ENCODE peak calls at places on chromosomes 5 and 9, in five cellular contexts. One of them, this sample, is unnamed.

GRCh38 chr5:9559965-9560364 is 14.1 kb upstream of the SEMA5A start:
- DNase-seq in right lobe of liver: no peak
- DNase-seq in fibroblast of lung: no peak
- DNase-seq in fibroblast of mammary gland: no peak
- DNase-seq in CD4-positive, alpha-beta T cell: no peak
- DNase-seq in this sample: no peak

GRCh38 chr9:87662808-87663528 is 63.0 kb upstream of the CTSL start:
- DNase-seq in fibroblast of lung: peak
- DNase-seq in right lobe of liver: peak
- DNase-seq in fibroblast of mammary gland: peak
- DNase-seq in CD4-positive, alpha-beta T cell: no peak
- DNase-seq in this sample: peak

GRCh38 chr9:131432597-131433301 is 38.9 kb downstream of the PRRC2B start:
- DNase-seq in fibroblast of mammary gland: peak
- DNase-seq in right lobe of liver: no peak
- DNase-seq in CD4-positive, alpha-beta T cell: no peak
- DNase-seq in fibroblast of lung: peak
- DNase-seq in this sample: peak

GRCh38 chr5:13976867-13977479 is 32.5 kb upstream of the DNAH5 start:
- DNase-seq in CD4-positive, alpha-beta T cell: no peak
- DNase-seq in fibroblast of mammary gland: peak
- DNase-seq in fibroblast of lung: peak
- DNase-seq in right lobe of liver: no peak
- DNase-seq in this sample: peak

GRCh38 chr5:96788112-96788749 is 19.5 kb downstream of the ERAP1 start:
- DNase-seq in right lobe of liver: no peak
- DNase-seq in fibroblast of lung: no peak
- DNase-seq in fibroblast of mammary gland: peak
- DNase-seq in CD4-positive, alpha-beta T cell: no peak
- DNase-seq in this sample: no peak

GRCh38 chr9:20592673-20593072 is 29.6 kb downstream of the MLLT3 start:
- DNase-seq in fibroblast of lung: no peak
- DNase-seq in CD4-positive, alpha-beta T cell: no peak
- DNase-seq in right lobe of liver: no peak
- DNase-seq in fibroblast of mammary gland: no peak
- DNase-seq in this sample: no peak

GRCh38 chr9:33125871-33126822 is 41.0 kb downstream of the B4GALT1 start:
- DNase-seq in CD4-positive, alpha-beta T cell: no peak
- DNase-seq in fibroblast of lung: peak
- DNase-seq in fibroblast of mammary gland: peak
- DNase-seq in right lobe of liver: no peak
- DNase-seq in this sample: no peak

GRCh38 chr5:36836831-36837230 is 39.7 kb upstream of the NIPBL start:
- DNase-seq in right lobe of liver: no peak
- DNase-seq in CD4-positive, alpha-beta T cell: no peak
- DNase-seq in fibroblast of lung: no peak
- DNase-seq in fibroblast of mammary gland: no peak
- DNase-seq in this sample: no peak

GRCh38 chr5:172777381-172778222 is 6.6 kb upstream of the DUSP1 start:
- DNase-seq in fibroblast of lung: peak
- DNase-seq in CD4-positive, alpha-beta T cell: peak
- DNase-seq in fibroblast of mammary gland: peak
- DNase-seq in right lobe of liver: peak
- DNase-seq in this sample: peak

GRCh38 chr9:133269537-133270357 is 5.3 kb downstream of the ABO start:
- DNase-seq in CD4-positive, alpha-beta T cell: no peak
- DNase-seq in right lobe of liver: no peak
- DNase-seq in fibroblast of mammary gland: no peak
- DNase-seq in fibroblast of lung: no peak
- DNase-seq in this sample: peak

GRCh38 chr9:76773051-76773450 is 8.8 kb downstream of the PCA3 start:
- DNase-seq in fibroblast of mammary gland: peak
- DNase-seq in right lobe of liver: no peak
- DNase-seq in fibroblast of lung: peak
- DNase-seq in CD4-positive, alpha-beta T cell: no peak
- DNase-seq in this sample: no peak

GRCh38 chr5:63439537-63439936 is 522.7 kb downstream of the HTR1A start:
- DNase-seq in fibroblast of mammary gland: no peak
- DNase-seq in fibroblast of lung: no peak
- DNase-seq in CD4-positive, alpha-beta T cell: no peak
- DNase-seq in right lobe of liver: no peak
- DNase-seq in this sample: no peak

GRCh38 chr5:96189028-96189826 is 227.6 kb upstream of the ELL2 start:
- DNase-seq in fibroblast of mammary gland: no peak
- DNase-seq in CD4-positive, alpha-beta T cell: no peak
- DNase-seq in right lobe of liver: no peak
- DNase-seq in fibroblast of lung: no peak
- DNase-seq in this sample: no peak

GRCh38 chr9:130766031-130766903 is 68.8 kb upstream of the ABL1 start:
- DNase-seq in CD4-positive, alpha-beta T cell: no peak
- DNase-seq in fibroblast of lung: no peak
- DNase-seq in right lobe of liver: no peak
- DNase-seq in fibroblast of mammary gland: no peak
- DNase-seq in this sample: no peak

GRCh38 chr9:37215456-37216229 is 95.3 kb downstream of the ZCCHC7 start:
- DNase-seq in fibroblast of lung: peak
- DNase-seq in fibroblast of mammary gland: peak
- DNase-seq in CD4-positive, alpha-beta T cell: no peak
- DNase-seq in right lobe of liver: no peak
- DNase-seq in this sample: peak

GRCh38 chr9:127005770-127006314 is 91.3 kb downstream of the RALGPS1 start:
- DNase-seq in CD4-positive, alpha-beta T cell: no peak
- DNase-seq in fibroblast of lung: no peak
- DNase-seq in fibroblast of mammary gland: no peak
- DNase-seq in right lobe of liver: no peak
- DNase-seq in this sample: no peak

GRCh38 chr5:54993318-54993717 is 7.9 kb upstream of the ESM1 start:
- DNase-seq in CD4-positive, alpha-beta T cell: no peak
- DNase-seq in fibroblast of lung: no peak
- DNase-seq in right lobe of liver: no peak
- DNase-seq in fibroblast of mammary gland: no peak
- DNase-seq in this sample: no peak

GRCh38 chr9:133448487-133448972 is 11.2 kb upstream of the CACFD1 start:
- DNase-seq in fibroblast of lung: no peak
- DNase-seq in right lobe of liver: peak
- DNase-seq in fibroblast of mammary gland: no peak
- DNase-seq in CD4-positive, alpha-beta T cell: no peak
- DNase-seq in this sample: no peak

GRCh38 chr9:34318163-34318790 is 10.8 kb downstream of the KIF24 start:
- DNase-seq in right lobe of liver: no peak
- DNase-seq in fibroblast of mammary gland: no peak
- DNase-seq in fibroblast of lung: no peak
- DNase-seq in CD4-positive, alpha-beta T cell: no peak
- DNase-seq in this sample: no peak

GRCh38 chr9:135230386-135230765 is 142.9 kb downstream of the OLFM1 start:
- DNase-seq in CD4-positive, alpha-beta T cell: no peak
- DNase-seq in fibroblast of mammary gland: no peak
- DNase-seq in fibroblast of lung: no peak
- DNase-seq in right lobe of liver: peak
- DNase-seq in this sample: no peak

GRCh38 chr9:135227641-135228251 is 140.3 kb downstream of the OLFM1 start:
- DNase-seq in fibroblast of mammary gland: no peak
- DNase-seq in CD4-positive, alpha-beta T cell: no peak
- DNase-seq in right lobe of liver: peak
- DNase-seq in fibroblast of lung: no peak
- DNase-seq in this sample: no peak

GRCh38 chr9:135229701-135230385 is 142.4 kb downstream of the OLFM1 start:
- DNase-seq in fibroblast of lung: no peak
- DNase-seq in right lobe of liver: peak
- DNase-seq in fibroblast of mammary gland: no peak
- DNase-seq in CD4-positive, alpha-beta T cell: no peak
- DNase-seq in this sample: no peak

GRCh38 chr9:135228345-135228982 is 141.0 kb downstream of the OLFM1 start:
- DNase-seq in CD4-positive, alpha-beta T cell: no peak
- DNase-seq in fibroblast of lung: no peak
- DNase-seq in fibroblast of mammary gland: no peak
- DNase-seq in right lobe of liver: peak
- DNase-seq in this sample: no peak

DNA sequence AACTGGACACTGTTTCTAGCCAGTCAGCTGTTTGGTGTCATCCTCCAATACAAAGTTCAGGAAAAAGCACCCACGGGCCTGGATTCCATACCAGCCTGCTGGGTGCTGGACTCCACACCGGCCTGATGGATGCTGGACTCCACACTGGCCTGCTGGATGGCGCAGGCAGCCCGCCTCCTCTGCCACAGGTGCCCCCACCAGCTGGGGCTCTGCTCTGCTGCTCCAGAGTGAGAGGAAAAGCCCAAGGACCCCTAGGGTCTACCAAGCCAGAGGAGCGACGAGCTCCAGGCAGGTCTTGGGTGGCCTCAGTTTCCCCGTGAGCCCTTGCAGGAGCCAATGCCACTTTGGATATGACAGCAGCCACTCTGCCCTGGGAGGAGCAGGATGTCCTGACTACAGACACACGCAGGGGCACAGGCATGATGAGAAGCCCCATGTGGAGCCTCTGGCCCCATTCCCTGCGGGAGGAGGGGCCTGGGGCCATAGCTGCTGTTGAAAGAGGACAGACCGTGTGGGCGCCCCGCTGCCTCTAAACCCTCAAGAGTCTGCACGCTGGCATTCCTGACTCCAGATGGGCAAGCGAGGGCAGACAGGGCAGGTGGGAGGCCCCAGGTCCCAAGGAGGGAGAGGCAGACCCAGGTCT is 141.6 kb downstream of the OLFM1 start:
- DNase-seq in fibroblast of mammary gland: no peak
- DNase-seq in fibroblast of lung: no peak
- DNase-seq in right lobe of liver: peak
- DNase-seq in CD4-positive, alpha-beta T cell: no peak
- DNase-seq in this sample: no peak
- TF ChIP-seq CTCF in fibroblast of mammary gland: no peak
- TF ChIP-seq CTCF in fibroblast of lung: no peak
- TF ChIP-seq CTCF in right lobe of liver: no peak
- TF ChIP-seq CTCF in CD4-positive, alpha-beta T cell: no peak
- TF ChIP-seq CTCF in this sample: no peak

GRCh38 chr9:116284518-116284917 is 130.9 kb downstream of the PAPPA start:
- DNase-seq in CD4-positive, alpha-beta T cell: no peak
- DNase-seq in fibroblast of lung: no peak
- DNase-seq in fibroblast of mammary gland: no peak
- DNase-seq in right lobe of liver: no peak
- DNase-seq in this sample: no peak

GRCh38 chr9:116287721-116288120 is 134.1 kb downstream of the PAPPA start:
- DNase-seq in CD4-positive, alpha-beta T cell: no peak
- DNase-seq in right lobe of liver: no peak
- DNase-seq in fibroblast of mammary gland: peak
- DNase-seq in fibroblast of lung: peak
- DNase-seq in this sample: peak

GRCh38 chr9:116282598-116282997 is 129.0 kb downstream of the PAPPA start:
- DNase-seq in CD4-positive, alpha-beta T cell: no peak
- DNase-seq in right lobe of liver: no peak
- DNase-seq in fibroblast of mammary gland: no peak
- DNase-seq in fibroblast of lung: no peak
- DNase-seq in this sample: no peak

GRCh38 chr9:116286287-116286686 is 132.7 kb downstream of the PAPPA start:
- DNase-seq in right lobe of liver: no peak
- DNase-seq in fibroblast of mammary gland: no peak
- DNase-seq in fibroblast of lung: peak
- DNase-seq in CD4-positive, alpha-beta T cell: no peak
- DNase-seq in this sample: no peak

GRCh38 chr9:116285320-116285719 is 131.7 kb downstream of the PAPPA start:
- DNase-seq in fibroblast of lung: no peak
- DNase-seq in fibroblast of mammary gland: no peak
- DNase-seq in right lobe of liver: no peak
- DNase-seq in CD4-positive, alpha-beta T cell: no peak
- DNase-seq in this sample: no peak
- TF ChIP-seq CTCF in fibroblast of lung: no peak
- TF ChIP-seq CTCF in fibroblast of mammary gland: peak
- TF ChIP-seq CTCF in right lobe of liver: no peak
- TF ChIP-seq CTCF in CD4-positive, alpha-beta T cell: no peak
- TF ChIP-seq CTCF in this sample: peak

GRCh38 chr5:130136300-130136699 is 232.0 kb downstream of the CHSY3 start:
- DNase-seq in fibroblast of mammary gland: peak
- DNase-seq in right lobe of liver: no peak
- DNase-seq in CD4-positive, alpha-beta T cell: no peak
- DNase-seq in fibroblast of lung: peak
- DNase-seq in this sample: no peak

GRCh38 chr5:130138406-130139060 is 234.3 kb downstream of the CHSY3 start:
- DNase-seq in fibroblast of mammary gland: peak
- DNase-seq in right lobe of liver: no peak
- DNase-seq in fibroblast of lung: peak
- DNase-seq in CD4-positive, alpha-beta T cell: no peak
- DNase-seq in this sample: peak

GRCh38 chr5:130141689-130142320 is 237.5 kb downstream of the CHSY3 start:
- DNase-seq in fibroblast of mammary gland: peak
- DNase-seq in right lobe of liver: peak
- DNase-seq in fibroblast of lung: peak
- DNase-seq in CD4-positive, alpha-beta T cell: no peak
- DNase-seq in this sample: peak
- TF ChIP-seq CTCF in fibroblast of mammary gland: peak
- TF ChIP-seq CTCF in right lobe of liver: peak
- TF ChIP-seq CTCF in fibroblast of lung: peak
- TF ChIP-seq CTCF in CD4-positive, alpha-beta T cell: no peak
- TF ChIP-seq CTCF in this sample: peak

DNA sequence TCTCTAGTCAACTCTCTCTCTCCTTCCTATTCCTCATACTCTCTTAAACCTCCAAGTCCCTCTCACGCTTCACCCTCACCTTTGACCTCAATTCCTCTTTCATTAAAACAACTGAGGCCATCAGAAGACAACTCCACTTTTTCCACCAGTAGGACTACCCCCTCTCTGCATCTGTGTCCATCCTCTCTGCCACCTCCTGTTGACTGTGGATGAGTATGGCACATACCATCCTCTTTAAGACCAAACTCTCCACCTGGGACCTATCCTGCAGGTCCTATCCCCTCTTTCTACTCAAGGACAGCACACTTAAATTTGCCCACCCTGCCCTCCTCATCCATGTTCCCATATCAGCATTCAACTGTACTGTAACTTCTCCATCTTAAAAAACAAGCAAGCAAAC is 89.2 kb downstream of the FOXD1 start:
- DNase-seq in fibroblast of mammary gland: no peak
- DNase-seq in fibroblast of lung: no peak
- DNase-seq in CD4-positive, alpha-beta T cell: no peak
- DNase-seq in right lobe of liver: no peak
- DNase-seq in this sample: no peak
- TF ChIP-seq CTCF in fibroblast of mammary gland: no peak
- TF ChIP-seq CTCF in fibroblast of lung: no peak
- TF ChIP-seq CTCF in CD4-positive, alpha-beta T cell: no peak
- TF ChIP-seq CTCF in right lobe of liver: no peak
- TF ChIP-seq CTCF in this sample: no peak

GRCh38 chr9:82805027-82805426 is 257.9 kb downstream of the RASEF start:
- DNase-seq in fibroblast of mammary gland: no peak
- DNase-seq in right lobe of liver: no peak
- DNase-seq in CD4-positive, alpha-beta T cell: no peak
- DNase-seq in fibroblast of lung: no peak
- DNase-seq in this sample: no peak
- TF ChIP-seq CTCF in fibroblast of mammary gland: no peak
- TF ChIP-seq CTCF in right lobe of liver: no peak
- TF ChIP-seq CTCF in CD4-positive, alpha-beta T cell: no peak
- TF ChIP-seq CTCF in fibroblast of lung: no peak
- TF ChIP-seq CTCF in this sample: no peak

This sample was measured in MCF 10A.